ENCODE peak calls at places on chromosome 5, in ten cellular contexts. H, Q, A, W, E, O, D, S, N and C are unnamed samples.

GRCh38 chr5:72871358-72872024 is 55.0 kb downstream of the TNPO1 start:
- DNase-seq in W (no peak), E (no peak), Q (no peak), D (no peak), H (no peak), N (no peak), A (no peak), O (no peak), S (no peak), C (no peak)

GRCh38 chr5:172383231-172383802 is 71.0 kb downstream of the SH3PXD2B start:
- DNase-seq in H (no peak), E (peak), W (peak), S (no peak), N (no peak), A (peak), D (no peak), O (no peak), Q (no peak), C (no peak)

GRCh38 chr5:91127682-91128081 is 255.4 kb downstream of the ARRDC3 start:
- DNase-seq in D (no peak), S (no peak), W (no peak), N (no peak), H (no peak), A (no peak), Q (no peak), O (no peak), E (no peak), C (no peak)

GRCh38 chr5:138466058-138466899 is 1.0 kb downstream of the EGR1 start:
- DNase-seq in H (no peak), W (peak), Q (peak), E (peak), A (peak), O (peak), D (no peak), N (no peak), S (no peak), C (peak)

GRCh38 chr5:167633931-167634341 is 657.5 kb upstream of the WWC1 start:
- DNase-seq in D (no peak), O (no peak), W (no peak), S (no peak), N (no peak), H (no peak), E (no peak), A (no peak), Q (no peak), C (no peak)

GRCh38 chr5:58459276-58459859 is 518 bp downstream of the PLK2 start:
- DNase-seq in Q (peak), E (peak), O (peak), W (peak), N (peak), H (peak), A (peak), S (no peak), D (no peak), C (peak)

GRCh38 chr5:55994502-55994997 is at the start of gene IL6ST:
- DNase-seq in O (no peak), E (peak), S (peak), Q (no peak), W (peak), D (no peak), A (peak), H (no peak), N (no peak), C (peak)

GRCh38 chr5:172820046-172820767 is 13.8 kb upstream of the ERGIC1 start:
- DNase-seq in S (peak), O (peak), E (peak), W (peak), H (peak), Q (no peak), A (peak), N (peak), D (no peak), C (no peak)

GRCh38 chr5:158277276-158277675 is 418.3 kb upstream of the CLINT1 start:
- DNase-seq in S (no peak), E (no peak), O (no peak), Q (no peak), H (no peak), D (no peak), A (no peak), N (no peak), W (no peak), C (no peak)

GRCh38 chr5:69415584-69415958 is 655 bp downstream of the MARVELD2 start:
- DNase-seq in O (peak), Q (no peak), A (peak), E (peak), W (peak), H (no peak), N (no peak), D (no peak), S (no peak), C (peak)

GRCh38 chr5:73205309-73205708 is 32.3 kb downstream of the TMEM174 start:
- DNase-seq in D (peak), Q (no peak), H (no peak), W (no peak), S (no peak), A (no peak), N (no peak), E (peak), O (no peak), C (no peak)

DNA sequence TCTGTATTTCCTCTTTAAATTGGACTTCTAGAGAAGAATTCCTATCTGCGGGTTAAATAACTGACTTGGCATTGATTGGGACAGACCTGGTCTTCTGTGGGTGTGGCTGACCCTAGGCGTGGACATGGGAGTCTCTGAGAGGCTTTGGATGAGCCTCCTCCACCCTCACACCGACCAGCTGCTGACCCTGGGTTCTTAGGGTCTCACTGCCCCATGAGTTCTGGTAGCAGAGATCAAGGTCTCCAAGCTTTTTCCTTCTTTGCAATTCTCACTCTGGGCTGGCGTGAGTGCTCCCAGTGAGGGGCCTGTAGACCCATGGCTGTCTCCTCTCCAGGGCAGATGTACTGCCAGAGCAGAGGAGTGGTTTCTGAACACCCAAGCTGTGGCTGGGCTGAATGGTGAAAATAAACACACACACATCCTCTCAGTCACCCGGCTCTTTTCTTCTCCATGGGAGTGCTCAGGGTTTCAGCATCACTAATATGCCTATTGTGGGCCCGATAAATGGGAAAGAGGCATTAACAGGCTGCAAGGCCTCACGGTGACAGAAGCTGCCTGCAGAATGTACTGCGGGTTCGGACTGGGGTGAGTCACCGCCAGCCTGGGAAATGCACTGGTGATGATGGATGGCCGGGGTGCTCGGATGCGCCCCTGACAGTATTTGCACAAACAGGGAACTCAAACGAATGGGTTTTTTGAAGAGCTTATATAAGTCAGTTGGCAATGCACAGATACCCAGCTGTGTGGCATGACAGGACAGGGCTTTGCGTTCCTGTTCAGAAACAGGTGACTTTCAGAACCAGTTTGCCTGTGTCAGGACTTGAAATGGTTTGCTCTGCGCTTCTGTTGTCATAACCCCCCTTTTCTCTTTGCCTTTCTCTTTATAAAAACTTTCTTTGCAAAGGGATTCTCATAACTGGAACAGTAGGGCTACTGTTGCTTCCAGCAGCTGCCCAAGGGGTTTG is 41.9 kb upstream of the PITX1 start:
- DNase-seq in W (peak), S (no peak), O (no peak), E (no peak), A (no peak), H (no peak), N (no peak), Q (no peak), D (no peak), C (peak)
- TF ChIP-seq CTCF in W (no peak), S (no peak), O (no peak), E (no peak), A (no peak), H (no peak), N (no peak), Q (no peak), D (no peak), C (no peak)

GRCh38 chr5:178238313-178238635 is 5.7 kb upstream of the PHYKPL start:
- DNase-seq in S (no peak), W (no peak), D (no peak), Q (no peak), N (no peak), A (no peak), E (no peak), H (no peak), O (no peak), C (no peak)
- H3K27ac ChIP-seq in S (no peak), W (no peak), D (no peak), Q (peak), N (no peak), A (peak), E (no peak), H (no peak), O (peak), C (no peak)

GRCh38 chr5:40904994-40905306 is 4.3 kb upstream of the C7 start:
- DNase-seq in A (no peak), W (no peak), Q (no peak), N (no peak), D (no peak), H (no peak), O (no peak), E (no peak), S (no peak), C (no peak)

GRCh38 chr5:40909233-40909632 is at the start of gene C7:
- DNase-seq in H (no peak), O (no peak), W (no peak), S (no peak), Q (no peak), A (no peak), N (no peak), E (no peak), D (no peak), C (no peak)

GRCh38 chr5:40906351-40906751 is 2.9 kb upstream of the C7 start:
- DNase-seq in S (no peak), D (no peak), N (no peak), H (no peak), W (no peak), A (no peak), E (no peak), O (no peak), Q (no peak), C (no peak)

GRCh38 chr5:40909723-40910122 is 426 bp downstream of the C7 start:
- DNase-seq in E (no peak), O (no peak), A (no peak), N (no peak), S (no peak), D (no peak), W (no peak), Q (no peak), H (no peak), C (no peak)

GRCh38 chr5:40904205-40904993 is 4.9 kb upstream of the C7 start:
- DNase-seq in Q (peak), N (peak), W (peak), H (peak), A (peak), S (peak), O (no peak), D (no peak), E (peak), C (no peak)
- TF ChIP-seq CTCF in Q (peak), N (peak), W (peak), H (peak), A (peak), S (peak), O (peak), D (peak), E (peak), C (peak)

GRCh38 chr5:2012885-2013284 is 130.2 kb upstream of the IRX4 start:
- DNase-seq in S (no peak), Q (no peak), D (no peak), O (no peak), E (no peak), W (no peak), A (no peak), N (no peak), H (no peak), C (no peak)
- H3K27ac ChIP-seq in S (no peak), Q (no peak), D (no peak), O (no peak), E (no peak), W (no peak), A (no peak), N (no peak), H (no peak), C (no peak)

GRCh38 chr5:115774684-115775083 is 41.8 kb downstream of the CDO1 start:
- DNase-seq in E (no peak), Q (no peak), D (no peak), N (no peak), S (peak), O (no peak), A (no peak), W (no peak), H (no peak), C (no peak)

GRCh38 chr5:115773010-115773580 is 43.4 kb downstream of the CDO1 start:
- DNase-seq in S (peak), Q (no peak), D (no peak), O (no peak), W (no peak), N (no peak), H (no peak), E (no peak), A (no peak), C (no peak)

GRCh38 chr5:115775999-115776398 is 40.5 kb downstream of the CDO1 start:
- DNase-seq in S (no peak), D (no peak), H (no peak), A (no peak), N (no peak), O (no peak), E (no peak), W (no peak), Q (no peak), C (no peak)

GRCh38 chr5:115778417-115778816 is 38.0 kb downstream of the CDO1 start:
- DNase-seq in H (no peak), W (no peak), Q (no peak), D (no peak), S (no peak), A (no peak), E (no peak), N (no peak), O (no peak), C (no peak)

GRCh38 chr5:115776989-115777388 is 39.5 kb downstream of the CDO1 start:
- DNase-seq in H (no peak), Q (no peak), S (no peak), E (no peak), O (no peak), D (no peak), A (no peak), W (no peak), N (no peak), C (no peak)
- TF ChIP-seq CTCF in H (no peak), Q (no peak), S (no peak), E (no peak), O (no peak), D (no peak), A (no peak), W (no peak), N (no peak), C (no peak)

GRCh38 chr5:1933364-1934055 is 50.8 kb upstream of the IRX4 start:
- DNase-seq in O (no peak), E (no peak), A (no peak), W (no peak), H (no peak), N (no peak), D (no peak), S (no peak), Q (no peak), C (no peak)
- H3K27ac ChIP-seq in O (no peak), E (no peak), A (no peak), W (no peak), H (no peak), N (no peak), D (no peak), S (no peak), Q (no peak), C (no peak)